ENCODE peak calls at places on chromosomes 1 and 21, in seven cellular contexts. U, X, T, G, E, Z and K are unnamed samples.

GRCh38 chr21:34603002-34603709 is 11.8 kb downstream of the RCAN1 start:
- DNase-seq in U (peak; percentile 94), X (peak; percentile 91), T (peak; percentile 92), G (no peak), E (peak; percentile 93), Z (peak; percentile 67), K (peak; percentile 54)

GRCh38 chr1:184792450-184792969 is 37.9 kb upstream of the EDEM3 start:
- DNase-seq in U (no peak), X (peak; percentile 42), T (no peak), G (no peak), E (peak; percentile 95), Z (peak; percentile 84), K (no peak)

GRCh38 chr1:3038113-3038551 is 16.9 kb downstream of the ACTRT2 start:
- DNase-seq in U (no peak), X (no peak), T (no peak), G (no peak), E (peak; percentile 69), Z (no peak), K (no peak)

GRCh38 chr21:39881661-39882060 is 14.4 kb downstream of the PCP4 start:
- DNase-seq in U (no peak), X (no peak), T (no peak), G (no peak), E (no peak), Z (no peak), K (no peak)

GRCh38 chr1:111489604-111490003 is 13.8 kb downstream of the ADORA3 start:
- DNase-seq in U (no peak), X (no peak), T (no peak), G (no peak), E (no peak), Z (no peak), K (no peak)

GRCh38 chr1:41639332-41639936 is 155.0 kb upstream of the EDN2 start:
- DNase-seq in U (no peak), X (peak; percentile 46), T (no peak), G (no peak), E (no peak), Z (peak; percentile 69), K (no peak)

GRCh38 chr1:32774950-32775634 is 42.1 kb downstream of the YARS1 start:
- DNase-seq in U (no peak), X (no peak), T (no peak), G (no peak), E (no peak), Z (no peak), K (no peak)

GRCh38 chr21:40658237-40658636 is 188.7 kb downstream of the DSCAM start:
- DNase-seq in U (peak; percentile 41), X (no peak), T (no peak), G (no peak), E (no peak), Z (no peak), K (no peak)

GRCh38 chr1:117657031-117657430 is 51.2 kb downstream of the TENT5C start:
- DNase-seq in U (no peak), X (no peak), T (no peak), G (no peak), E (no peak), Z (peak; percentile 73), K (no peak)